ENCODE peak calls at places on chromosomes 6 and 20, in nine cellular contexts. One of them, this sample, is unnamed.
A peak's percentile ranks its signal among the peaks of the same experiment; 100 is the strongest.

GRCh38 chr6:139126255-139126654 is 8.6 kb upstream of the HECA start:
- DNase-seq in heart left ventricle: no peak
- DNase-seq in EH: peak; percentile 93
- DNase-seq in activated CD4-positive, alpha-beta T cell treated with anti-CD3 and anti-CD28 coated beads, Interleukin-2, amount 50 U/mL, for 24 hours: no peak
- DNase-seq in central memory CD4-positive, alpha-beta T cell: no peak
- DNase-seq in posterior cingulate gyrus: no peak
- DNase-seq in OCI-M1: no peak
- DNase-seq in COR-L47: no peak
- DNase-seq in NCI-H748 treated with DMSO at 0.1 percent for 48 hours: no peak
- DNase-seq in this sample: no peak

GRCh38 chr6:27237089-27237723 is 10.3 kb upstream of the PRSS16 start:
- DNase-seq in heart left ventricle: no peak
- DNase-seq in EH: peak; percentile 57
- DNase-seq in activated CD4-positive, alpha-beta T cell treated with anti-CD3 and anti-CD28 coated beads, Interleukin-2, amount 50 U/mL, for 24 hours: no peak
- DNase-seq in central memory CD4-positive, alpha-beta T cell: peak; percentile 17
- DNase-seq in posterior cingulate gyrus: no peak
- DNase-seq in OCI-M1: peak; percentile 95
- DNase-seq in COR-L47: no peak
- DNase-seq in NCI-H748 treated with DMSO at 0.1 percent for 48 hours: no peak
- DNase-seq in this sample: no peak

GRCh38 chr6:123550052-123550617 is 86.6 kb downstream of the TRDN start:
- DNase-seq in heart left ventricle: no peak
- DNase-seq in EH: no peak
- DNase-seq in activated CD4-positive, alpha-beta T cell treated with anti-CD3 and anti-CD28 coated beads, Interleukin-2, amount 50 U/mL, for 24 hours: no peak
- DNase-seq in central memory CD4-positive, alpha-beta T cell: no peak
- DNase-seq in posterior cingulate gyrus: no peak
- DNase-seq in OCI-M1: peak; percentile 57
- DNase-seq in COR-L47: no peak
- DNase-seq in NCI-H748 treated with DMSO at 0.1 percent for 48 hours: no peak
- DNase-seq in this sample: no peak

GRCh38 chr6:75418233-75418632 is 75.4 kb downstream of the FILIP1 start:
- DNase-seq in heart left ventricle: no peak
- DNase-seq in EH: peak; percentile 76
- DNase-seq in activated CD4-positive, alpha-beta T cell treated with anti-CD3 and anti-CD28 coated beads, Interleukin-2, amount 50 U/mL, for 24 hours: no peak
- DNase-seq in central memory CD4-positive, alpha-beta T cell: no peak
- DNase-seq in posterior cingulate gyrus: no peak
- DNase-seq in OCI-M1: no peak
- DNase-seq in COR-L47: peak; percentile 26
- DNase-seq in NCI-H748 treated with DMSO at 0.1 percent for 48 hours: peak; percentile 68
- DNase-seq in this sample: no peak

GRCh38 chr6:152859225-152859624 is 108.6 kb downstream of the VIP start:
- DNase-seq in heart left ventricle: no peak
- DNase-seq in EH: no peak
- DNase-seq in activated CD4-positive, alpha-beta T cell treated with anti-CD3 and anti-CD28 coated beads, Interleukin-2, amount 50 U/mL, for 24 hours: no peak
- DNase-seq in central memory CD4-positive, alpha-beta T cell: no peak
- DNase-seq in posterior cingulate gyrus: no peak
- DNase-seq in OCI-M1: peak; percentile 65
- DNase-seq in COR-L47: no peak
- DNase-seq in NCI-H748 treated with DMSO at 0.1 percent for 48 hours: no peak
- DNase-seq in this sample: no peak

GRCh38 chr20:57619053-57619831 is 984 bp downstream of the ZBP1 start:
- DNase-seq in heart left ventricle: peak; percentile 65
- DNase-seq in EH: no peak
- DNase-seq in activated CD4-positive, alpha-beta T cell treated with anti-CD3 and anti-CD28 coated beads, Interleukin-2, amount 50 U/mL, for 24 hours: no peak
- DNase-seq in central memory CD4-positive, alpha-beta T cell: peak; percentile 82
- DNase-seq in posterior cingulate gyrus: no peak
- DNase-seq in OCI-M1: peak; percentile 69
- DNase-seq in COR-L47: no peak
- DNase-seq in NCI-H748 treated with DMSO at 0.1 percent for 48 hours: no peak
- DNase-seq in this sample: no peak

GRCh38 chr6:7590918-7591302 is 912 bp downstream of the SNRNP48 start:
- DNase-seq in heart left ventricle: no peak
- DNase-seq in EH: peak; percentile 48
- DNase-seq in activated CD4-positive, alpha-beta T cell treated with anti-CD3 and anti-CD28 coated beads, Interleukin-2, amount 50 U/mL, for 24 hours: no peak
- DNase-seq in central memory CD4-positive, alpha-beta T cell: no peak
- DNase-seq in posterior cingulate gyrus: no peak
- DNase-seq in OCI-M1: peak; percentile 66
- DNase-seq in COR-L47: no peak
- DNase-seq in NCI-H748 treated with DMSO at 0.1 percent for 48 hours: no peak
- DNase-seq in this sample: no peak

GRCh38 chr20:38001981-38002380 is 31.3 kb downstream of the TTI1 start:
- DNase-seq in heart left ventricle: no peak
- DNase-seq in EH: peak; percentile 54
- DNase-seq in activated CD4-positive, alpha-beta T cell treated with anti-CD3 and anti-CD28 coated beads, Interleukin-2, amount 50 U/mL, for 24 hours: no peak
- DNase-seq in central memory CD4-positive, alpha-beta T cell: no peak
- DNase-seq in posterior cingulate gyrus: no peak
- DNase-seq in OCI-M1: no peak
- DNase-seq in COR-L47: no peak
- DNase-seq in NCI-H748 treated with DMSO at 0.1 percent for 48 hours: no peak
- DNase-seq in this sample: no peak

GRCh38 chr20:58759947-58760346 is 67.3 kb downstream of the NPEPL1 start:
- DNase-seq in heart left ventricle: no peak
- DNase-seq in EH: no peak
- DNase-seq in activated CD4-positive, alpha-beta T cell treated with anti-CD3 and anti-CD28 coated beads, Interleukin-2, amount 50 U/mL, for 24 hours: no peak
- DNase-seq in central memory CD4-positive, alpha-beta T cell: no peak
- DNase-seq in posterior cingulate gyrus: no peak
- DNase-seq in OCI-M1: no peak
- DNase-seq in COR-L47: no peak
- DNase-seq in NCI-H748 treated with DMSO at 0.1 percent for 48 hours: no peak
- DNase-seq in this sample: no peak

GRCh38 chr20:46990017-46990810 is 95.6 kb downstream of the EYA2 start:
- DNase-seq in heart left ventricle: no peak
- DNase-seq in EH: no peak
- DNase-seq in activated CD4-positive, alpha-beta T cell treated with anti-CD3 and anti-CD28 coated beads, Interleukin-2, amount 50 U/mL, for 24 hours: no peak
- DNase-seq in central memory CD4-positive, alpha-beta T cell: no peak
- DNase-seq in posterior cingulate gyrus: no peak
- DNase-seq in OCI-M1: peak; percentile 92
- DNase-seq in COR-L47: no peak
- DNase-seq in NCI-H748 treated with DMSO at 0.1 percent for 48 hours: no peak
- DNase-seq in this sample: no peak

GRCh38 chr6:25193147-25193864 is 85.9 kb upstream of the CARMIL1 start:
- DNase-seq in heart left ventricle: peak; percentile 49
- DNase-seq in EH: peak; percentile 97
- DNase-seq in activated CD4-positive, alpha-beta T cell treated with anti-CD3 and anti-CD28 coated beads, Interleukin-2, amount 50 U/mL, for 24 hours: no peak
- DNase-seq in central memory CD4-positive, alpha-beta T cell: no peak
- DNase-seq in posterior cingulate gyrus: no peak
- DNase-seq in OCI-M1: no peak
- DNase-seq in COR-L47: no peak
- DNase-seq in NCI-H748 treated with DMSO at 0.1 percent for 48 hours: no peak
- DNase-seq in this sample: peak; percentile 76

GRCh38 chr6:149855741-149856140 is 8.4 kb downstream of the LRP11 start:
- DNase-seq in heart left ventricle: no peak
- DNase-seq in EH: no peak
- DNase-seq in activated CD4-positive, alpha-beta T cell treated with anti-CD3 and anti-CD28 coated beads, Interleukin-2, amount 50 U/mL, for 24 hours: no peak
- DNase-seq in central memory CD4-positive, alpha-beta T cell: no peak
- DNase-seq in posterior cingulate gyrus: no peak
- DNase-seq in OCI-M1: no peak
- DNase-seq in COR-L47: no peak
- DNase-seq in NCI-H748 treated with DMSO at 0.1 percent for 48 hours: peak; percentile 33
- DNase-seq in this sample: no peak

GRCh38 chr6:37524025-37524647 is 24.4 kb upstream of the CCDC167 start:
- DNase-seq in heart left ventricle: no peak
- DNase-seq in EH: peak; percentile 71
- DNase-seq in activated CD4-positive, alpha-beta T cell treated with anti-CD3 and anti-CD28 coated beads, Interleukin-2, amount 50 U/mL, for 24 hours: no peak
- DNase-seq in central memory CD4-positive, alpha-beta T cell: no peak
- DNase-seq in posterior cingulate gyrus: no peak
- DNase-seq in OCI-M1: no peak
- DNase-seq in COR-L47: no peak
- DNase-seq in NCI-H748 treated with DMSO at 0.1 percent for 48 hours: no peak
- DNase-seq in this sample: no peak

GRCh38 chr6:48977573-48977972 is 485.5 kb downstream of the MMUT start:
- DNase-seq in heart left ventricle: no peak
- DNase-seq in EH: no peak
- DNase-seq in activated CD4-positive, alpha-beta T cell treated with anti-CD3 and anti-CD28 coated beads, Interleukin-2, amount 50 U/mL, for 24 hours: no peak
- DNase-seq in central memory CD4-positive, alpha-beta T cell: no peak
- DNase-seq in posterior cingulate gyrus: no peak
- DNase-seq in OCI-M1: no peak
- DNase-seq in COR-L47: no peak
- DNase-seq in NCI-H748 treated with DMSO at 0.1 percent for 48 hours: no peak
- DNase-seq in this sample: no peak